ENCODE peak calls at places on chromosome 10, in four cellular contexts. One of them, this sample, is unnamed.

GRCh38 chr10:103584216-103585010 is 90.9 kb downstream of the NEURL1 start:
- DNase-seq in T1000: no peak
- DNase-seq in effector CD4-positive, alpha-beta T cell: peak; percentile 46
- DNase-seq in small intestine: no peak
- DNase-seq in this sample: peak; percentile 55

GRCh38 chr10:572066-572465 is 117.4 kb downstream of the DIP2C start:
- DNase-seq in T1000: no peak
- DNase-seq in effector CD4-positive, alpha-beta T cell: no peak
- DNase-seq in small intestine: no peak
- DNase-seq in this sample: no peak

GRCh38 chr10:125679436-125679835 is 3.5 kb downstream of the TEX36 start:
- DNase-seq in T1000: no peak
- DNase-seq in effector CD4-positive, alpha-beta T cell: no peak
- DNase-seq in small intestine: no peak
- DNase-seq in this sample: no peak

GRCh38 chr10:23344251-23344841 is at the start of gene C10orf67:
- DNase-seq in T1000: no peak
- DNase-seq in effector CD4-positive, alpha-beta T cell: no peak
- DNase-seq in small intestine: peak; percentile 27
- DNase-seq in this sample: peak; percentile 20

GRCh38 chr10:3755440-3756359 is 29.3 kb downstream of the KLF6 start:
- DNase-seq in T1000: no peak
- DNase-seq in effector CD4-positive, alpha-beta T cell: no peak
- DNase-seq in small intestine: no peak
- DNase-seq in this sample: no peak

GRCh38 chr10:4982764-4983226 is 19.6 kb downstream of the AKR1C1 start:
- DNase-seq in T1000: no peak
- DNase-seq in effector CD4-positive, alpha-beta T cell: no peak
- DNase-seq in small intestine: peak; percentile 12
- DNase-seq in this sample: no peak

GRCh38 chr10:60896033-60896432 is 48.0 kb downstream of the RHOBTB1 start:
- DNase-seq in T1000: no peak
- DNase-seq in effector CD4-positive, alpha-beta T cell: no peak
- DNase-seq in small intestine: no peak
- DNase-seq in this sample: no peak

GRCh38 chr10:126062132-126063032 is 166.0 kb downstream of the FANK1 start:
- DNase-seq in T1000: peak; percentile 85
- DNase-seq in effector CD4-positive, alpha-beta T cell: no peak
- DNase-seq in small intestine: peak; percentile 1
- DNase-seq in this sample: no peak

GRCh38 chr10:100043796-100044195 is 34.0 kb upstream of the DNMBP start:
- DNase-seq in T1000: no peak
- DNase-seq in effector CD4-positive, alpha-beta T cell: no peak
- DNase-seq in small intestine: peak; percentile 12
- DNase-seq in this sample: no peak

GRCh38 chr10:132078746-132079345 is 13.1 kb downstream of the JAKMIP3 start:
- DNase-seq in T1000: no peak
- DNase-seq in effector CD4-positive, alpha-beta T cell: no peak
- DNase-seq in small intestine: no peak
- DNase-seq in this sample: no peak

GRCh38 chr10:75035975-75036708 is 75.3 kb upstream of the SAMD8 start:
- DNase-seq in T1000: no peak
- DNase-seq in effector CD4-positive, alpha-beta T cell: no peak
- DNase-seq in small intestine: no peak
- DNase-seq in this sample: no peak

GRCh38 chr10:1149793-1150637 is 93.8 kb downstream of the WDR37 start:
- DNase-seq in T1000: no peak
- DNase-seq in effector CD4-positive, alpha-beta T cell: no peak
- DNase-seq in small intestine: peak; percentile 84
- DNase-seq in this sample: no peak

GRCh38 chr10:14325325-14325955 is 5.3 kb downstream of the FRMD4A start:
- DNase-seq in T1000: no peak
- DNase-seq in effector CD4-positive, alpha-beta T cell: peak; percentile 19
- DNase-seq in small intestine: peak; percentile 22
- DNase-seq in this sample: peak; percentile 37

GRCh38 chr10:5723692-5724091 is 39.1 kb downstream of the TASOR2 start:
- DNase-seq in T1000: no peak
- DNase-seq in effector CD4-positive, alpha-beta T cell: no peak
- DNase-seq in small intestine: no peak
- DNase-seq in this sample: no peak

GRCh38 chr10:103747193-103747865 is 108.0 kb downstream of the SH3PXD2A start:
- DNase-seq in T1000: no peak
- DNase-seq in effector CD4-positive, alpha-beta T cell: no peak
- DNase-seq in small intestine: no peak
- DNase-seq in this sample: no peak

GRCh38 chr10:34339816-34340553 is 475.1 kb downstream of the PARD3 start:
- DNase-seq in T1000: no peak
- DNase-seq in effector CD4-positive, alpha-beta T cell: no peak
- DNase-seq in small intestine: no peak
- DNase-seq in this sample: no peak

GRCh38 chr10:11197266-11197712 is 179.6 kb downstream of the CELF2 start:
- DNase-seq in T1000: no peak
- DNase-seq in effector CD4-positive, alpha-beta T cell: no peak
- DNase-seq in small intestine: peak; percentile 47
- DNase-seq in this sample: no peak

GRCh38 chr10:76644481-76644880 is 993.1 kb downstream of the KCNMA1 start:
- DNase-seq in T1000: no peak
- DNase-seq in effector CD4-positive, alpha-beta T cell: no peak
- DNase-seq in small intestine: no peak
- DNase-seq in this sample: no peak

GRCh38 chr10:90912854-90913479 is 7.9 kb downstream of the ANKRD1 start:
- DNase-seq in T1000: no peak
- DNase-seq in effector CD4-positive, alpha-beta T cell: no peak
- DNase-seq in small intestine: no peak
- DNase-seq in this sample: no peak

GRCh38 chr10:112805701-112806100 is 144.3 kb upstream of the TCF7L2 start:
- DNase-seq in T1000: no peak
- DNase-seq in effector CD4-positive, alpha-beta T cell: no peak
- DNase-seq in small intestine: peak; percentile 75
- DNase-seq in this sample: no peak

GRCh38 chr10:71478173-71478572 is 81.5 kb downstream of the CDH23 start:
- DNase-seq in T1000: no peak
- DNase-seq in effector CD4-positive, alpha-beta T cell: no peak
- DNase-seq in small intestine: no peak
- DNase-seq in this sample: no peak